ENCODE peak calls at places on chromosomes 5 and 9, in four cellular contexts. S is WERI-Rb-1, M is H1, E is fibroblast of lung. J is an unnamed sample.

GRCh38 chr5:138712791-138713190 is 40.4 kb upstream of the CTNNA1 start:
- DNase-seq in M (no peak), S (no peak), E (no peak), J (no peak)

GRCh38 chr5:42753099-42753498 is 3.5 kb upstream of the CCDC152 start:
- DNase-seq in M (no peak), E (no peak), S (no peak), J (no peak)

GRCh38 chr5:125190232-125191051 is 444.0 kb upstream of the ZNF608 start:
- DNase-seq in S (no peak), E (no peak), M (no peak), J (no peak)

GRCh38 chr5:172559004-172559932 is 81.8 kb upstream of the NEURL1B start:
- DNase-seq in M (no peak), E (peak), S (no peak), J (peak)

GRCh38 chr5:55657443-55657842 is 54.7 kb downstream of the SLC38A9 start:
- DNase-seq in M (no peak), S (no peak), E (no peak), J (no peak)

GRCh38 chr5:116746668-116747067 is 172.0 kb upstream of the SEMA6A start:
- DNase-seq in M (no peak), E (no peak), S (no peak), J (no peak)

GRCh38 chr9:73869261-73869660 is 627.9 kb upstream of the RORB start:
- DNase-seq in S (no peak), M (no peak), E (peak), J (peak)

GRCh38 chr9:38044706-38045105 is 24.3 kb downstream of the SHB start:
- DNase-seq in M (no peak), E (no peak), S (no peak), J (no peak)

GRCh38 chr5:65480306-65480865 is 1.3 kb downstream of the ADAMTS6 start:
- DNase-seq in M (no peak), E (peak), S (peak), J (peak)

GRCh38 chr5:77882670-77883257 is 106.6 kb upstream of the TBCA start:
- DNase-seq in M (no peak), E (peak), S (no peak), J (peak)

GRCh38 chr9:214488-215448 is at the start of gene DOCK8:
- DNase-seq in S (no peak), E (peak), M (peak), J (peak)

GRCh38 chr5:141172381-141173204 is at the start of gene PCDHB7:
- DNase-seq in E (peak), S (peak), M (no peak), J (peak)

GRCh38 chr9:129716091-129716490 is 36.8 kb downstream of the PTGES start:
- DNase-seq in S (no peak), M (no peak), E (peak), J (no peak)

GRCh38 chr9:15936316-15936869 is 383.6 kb downstream of the CCDC171 start:
- DNase-seq in M (no peak), E (peak), S (no peak), J (peak)

GRCh38 chr5:133147411-133147810 is 95.6 kb downstream of the HSPA4 start:
- DNase-seq in E (peak), M (no peak), S (peak), J (peak)

DNA sequence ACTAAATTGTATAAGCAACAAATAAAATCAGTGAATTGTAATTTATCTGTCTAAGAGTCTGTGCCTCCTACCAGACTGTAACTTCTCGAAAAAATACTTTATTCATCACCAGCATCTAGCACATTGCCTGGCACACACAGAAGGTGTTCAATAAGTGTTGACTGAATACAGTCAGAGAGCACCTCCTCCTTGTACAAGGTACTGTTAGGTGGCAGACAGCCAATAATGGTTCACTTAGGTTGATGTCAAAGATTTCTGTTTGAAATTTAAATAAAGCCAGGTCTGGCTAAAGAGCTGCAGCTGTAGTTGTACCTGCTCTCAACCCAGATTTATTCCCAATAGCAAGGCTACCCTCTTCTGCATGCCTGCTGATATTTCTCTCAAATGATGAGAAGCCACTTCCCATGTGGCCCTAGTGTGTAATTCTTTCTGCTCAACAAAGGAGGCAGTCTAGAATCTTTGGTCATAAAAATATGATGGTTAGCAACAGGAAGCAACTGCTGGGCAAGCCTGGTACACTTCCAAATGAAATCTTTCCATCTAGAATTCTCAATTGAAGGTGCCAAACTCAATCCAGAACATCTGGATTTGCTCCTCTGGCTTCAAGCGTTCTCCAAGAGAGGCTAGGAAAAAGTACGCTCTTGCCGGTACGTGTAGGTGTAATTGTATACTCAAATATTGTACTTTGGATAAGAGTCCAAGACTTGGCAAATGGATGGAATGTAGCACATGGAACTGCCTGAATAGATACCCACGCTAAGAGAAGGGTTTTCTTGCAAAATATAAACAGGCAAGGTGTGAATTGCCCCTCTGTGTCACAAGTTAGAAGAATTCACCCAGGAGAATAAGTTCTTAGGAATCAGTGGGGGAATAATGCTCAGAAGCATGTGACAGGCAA is 95.6 kb downstream of the NR6A1 start:
- DNase-seq in E (no peak), S (no peak), M (no peak), J (no peak)
- TF ChIP-seq CTCF in E (no peak), S (no peak), M (no peak), J (no peak)

DNA sequence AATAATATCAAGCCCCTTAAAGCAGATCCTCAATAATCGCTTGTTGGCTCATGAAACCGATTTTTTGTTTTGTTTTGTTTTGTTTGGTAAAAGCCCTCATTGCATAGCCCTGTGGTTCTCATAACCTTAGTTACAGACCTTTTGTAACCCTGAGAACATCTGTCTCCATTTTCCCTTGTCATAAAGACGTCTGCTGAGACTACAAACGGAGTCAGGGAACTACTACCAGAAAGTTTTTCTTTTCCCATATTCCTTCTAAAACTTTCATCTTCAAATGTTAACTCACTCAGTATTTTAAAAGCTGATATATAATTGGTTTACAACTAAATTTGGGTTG is 1.3 kb upstream of the ANP32B start:
- DNase-seq in E (no peak), M (no peak), S (no peak), J (no peak)
- H3K4me3 ChIP-seq in E (no peak), M (no peak), S (peak), J (no peak)

GRCh38 chr5:66498791-66499207 is 97.4 kb upstream of the MAST4 start:
- DNase-seq in E (peak), S (peak), M (no peak), J (peak)
- TF ChIP-seq CTCF in E (no peak), S (peak), M (peak), J (peak)

GRCh38 chr5:158877706-158878105 is 222.0 kb downstream of the EBF1 start:
- DNase-seq in E (no peak), M (no peak), S (no peak), J (no peak)
- H3K4me3 ChIP-seq in E (no peak), M (no peak), S (no peak), J (no peak)

DNA sequence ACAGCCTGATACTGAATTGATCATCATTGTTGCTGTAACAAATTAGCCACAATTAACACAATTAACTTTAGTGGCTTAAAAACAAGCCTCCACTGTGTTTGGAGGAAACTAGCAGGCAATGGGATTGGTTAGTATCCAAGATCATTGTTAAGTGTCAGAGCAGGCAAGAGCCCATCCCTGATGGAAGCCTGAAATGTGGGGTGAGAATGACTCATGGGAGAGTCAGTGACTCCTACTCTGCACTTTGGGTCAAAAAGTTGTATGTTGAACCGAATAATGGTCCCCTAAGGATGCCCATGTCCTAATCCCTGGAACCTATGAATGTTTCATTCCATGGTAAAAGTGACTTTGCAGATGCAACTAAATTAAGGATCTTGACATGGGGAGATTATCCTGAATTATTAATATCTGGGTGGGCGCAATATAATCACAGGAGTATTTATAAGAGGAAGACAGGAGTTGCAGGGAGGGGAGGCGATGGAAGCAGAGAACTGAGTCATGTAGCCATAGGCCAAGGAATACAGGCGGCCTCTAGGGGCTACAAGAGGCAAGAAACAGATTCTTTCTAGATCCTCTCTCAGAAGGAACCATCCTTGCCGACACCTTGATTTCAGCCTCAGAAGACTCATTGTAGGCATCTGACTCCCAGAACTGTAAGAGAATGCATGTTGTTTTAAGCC is 28.8 kb downstream of the ALG2 start:
- DNase-seq in E (peak), S (no peak), M (no peak), J (peak)
- TF ChIP-seq CTCF in E (peak), S (peak), M (peak), J (peak)